ENCODE peak calls at places on chromosome 2, in seven cellular contexts. S is H9; Y is cardiac muscle cell; Q is NCI-H2029 treated with DMSO at 0.1 percent for 48 hours; M is adrenal gland; L is endothelial cell; E is activated effector memory CD4-positive, alpha-beta T cell treated with anti-CD3 and anti-CD28 coated beads, Interleukin-2, amount 50 U/mL, for 16 hours. H is an unnamed sample.

GRCh38 chr2:159615936-159616733 is at the start of gene BAZ2B:
- DNase-seq in S (peak; percentile 46), Y (peak; percentile 62), Q (peak; percentile 69), M (peak; percentile 61), L (peak; percentile 61), E (peak; percentile 68), H (no peak)

GRCh38 chr2:63856302-63856600 is 14.6 kb downstream of the UGP2 start:
- DNase-seq in S (no peak), Y (no peak), Q (no peak), M (no peak), L (no peak), E (peak; percentile 73), H (no peak)

GRCh38 chr2:190507135-190507534 is 27.4 kb downstream of the NEMP2 start:
- DNase-seq in S (no peak), Y (no peak), Q (peak; percentile 79), M (peak; percentile 13), L (no peak), E (no peak), H (peak; percentile 30)

GRCh38 chr2:158637357-158637756 is 157.8 kb upstream of the DAPL1 start:
- DNase-seq in S (no peak), Y (no peak), Q (no peak), M (no peak), L (no peak), E (no peak), H (no peak)

GRCh38 chr2:153068915-153069314 is 350.5 kb downstream of the ARL6IP6 start:
- DNase-seq in S (no peak), Y (no peak), Q (no peak), M (no peak), L (no peak), E (no peak), H (no peak)

GRCh38 chr2:165256618-165257017 is 17.4 kb downstream of the SCN2A start:
- DNase-seq in S (no peak), Y (no peak), Q (no peak), M (no peak), L (no peak), E (no peak), H (no peak)

GRCh38 chr2:191790737-191791136 is 56.2 kb downstream of the CAVIN2 start:
- DNase-seq in S (no peak), Y (no peak), Q (no peak), M (no peak), L (no peak), E (no peak), H (no peak)

GRCh38 chr2:55357907-55358306 is 61.7 kb downstream of the CCDC88A start:
- DNase-seq in S (no peak), Y (no peak), Q (no peak), M (no peak), L (no peak), E (no peak), H (no peak)

GRCh38 chr2:96156926-96157648 is 11.8 kb upstream of the DUSP2 start:
- DNase-seq in S (no peak), Y (no peak), Q (no peak), M (no peak), L (no peak), E (peak; percentile 63), H (no peak)

GRCh38 chr2:113240150-113240914 is 38.4 kb downstream of the PAX8 start:
- DNase-seq in S (no peak), Y (no peak), Q (peak; percentile 21), M (peak; percentile 98), L (no peak), E (no peak), H (peak; percentile 73)

GRCh38 chr2:200765139-200765951 is 46.4 kb upstream of the BZW1 start:
- DNase-seq in S (no peak), Y (no peak), Q (no peak), M (peak; percentile 74), L (no peak), E (no peak), H (no peak)

GRCh38 chr2:170824526-170825015 is 7.9 kb downstream of the GAD1 start:
- DNase-seq in S (no peak), Y (no peak), Q (no peak), M (peak; percentile 49), L (no peak), E (no peak), H (no peak)

H was measured in uterus.